ENCODE peak calls at places on chromosomes 16 and 17, in five cellular contexts. M, U, V, T and I are unnamed samples.

GRCh38 chr17:27646232-27646631 is 15.2 kb downstream of the LGALS9 start:
- DNase-seq in M (no peak), U (no peak), V (no peak), T (no peak), I (no peak)

GRCh38 chr17:80545499-80545826 is 825 bp downstream of the RPTOR start:
- DNase-seq in M (peak; percentile 23), U (no peak), V (no peak), T (no peak), I (no peak)

GRCh38 chr16:87422106-87422505 is 30.0 kb downstream of the MAP1LC3B start:
- DNase-seq in M (no peak), U (no peak), V (no peak), T (no peak), I (no peak)

GRCh38 chr17:77821114-77821513 is 137.4 kb upstream of the TNRC6C start:
- DNase-seq in M (no peak), U (no peak), V (peak; percentile 37), T (no peak), I (no peak)

GRCh38 chr17:81025065-81025751 is 9.7 kb upstream of the BAIAP2 start:
- DNase-seq in M (no peak), U (no peak), V (no peak), T (no peak), I (no peak)

GRCh38 chr17:7886227-7887037 is 2.2 kb upstream of the CHD3 start:
- DNase-seq in M (peak; percentile 28), U (peak; percentile 23), V (peak; percentile 26), T (peak; percentile 30), I (peak; percentile 15)

GRCh38 chr16:49826515-49826914 is 29.4 kb downstream of the ZNF423 start:
- DNase-seq in M (no peak), U (no peak), V (no peak), T (no peak), I (no peak)

GRCh38 chr17:40017422-40018080 is 2.3 kb downstream of the CSF3 start:
- DNase-seq in M (no peak), U (no peak), V (no peak), T (peak; percentile 18), I (no peak)

GRCh38 chr17:80036715-80037477 is 454 bp downstream of the CCDC40 start:
- DNase-seq in M (peak; percentile 46), U (no peak), V (peak; percentile 50), T (peak; percentile 24), I (peak; percentile 34)

GRCh38 chr17:8921147-8921546 is 44.4 kb downstream of the PIK3R5 start:
- DNase-seq in M (no peak), U (no peak), V (no peak), T (no peak), I (no peak)

GRCh38 chr16:67150833-67151396 is at the start of gene B3GNT9:
- DNase-seq in M (peak; percentile 80), U (peak; percentile 38), V (peak; percentile 76), T (peak; percentile 71), I (peak; percentile 68)

GRCh38 chr16:48231675-48232214 is 12.4 kb upstream of the LONP2 start:
- DNase-seq in M (peak; percentile 63), U (no peak), V (peak; percentile 10), T (peak; percentile 63), I (peak; percentile 38)

GRCh38 chr16:46884513-46885293 is 541 bp downstream of the GPT2 start:
- DNase-seq in M (peak; percentile 11), U (no peak), V (no peak), T (no peak), I (no peak)

GRCh38 chr16:65410801-65411200 is 288.9 kb upstream of the CDH11 start:
- DNase-seq in M (no peak), U (peak; percentile 83), V (no peak), T (no peak), I (peak; percentile 73)

GRCh38 chr16:67438098-67438791 is 7.3 kb downstream of the HSD11B2 start:
- DNase-seq in M (no peak), U (no peak), V (no peak), T (no peak), I (no peak)

GRCh38 chr17:2151634-2152033 is 96.7 kb downstream of the HIC1 start:
- DNase-seq in M (no peak), U (no peak), V (no peak), T (no peak), I (peak; percentile 28)

GRCh38 chr16:27781981-27782880 is 232.3 kb downstream of the KATNIP start:
- DNase-seq in M (no peak), U (no peak), V (no peak), T (no peak), I (no peak)

GRCh38 chr16:54657058-54657708 is 273.5 kb upstream of the IRX5 start:
- DNase-seq in M (peak; percentile 36), U (peak; percentile 97), V (no peak), T (peak; percentile 41), I (peak; percentile 86)

GRCh38 chr17:62995377-62995885 is 29.4 kb downstream of the TANC2 start:
- DNase-seq in M (peak; percentile 68), U (no peak), V (peak; percentile 8), T (peak; percentile 73), I (peak; percentile 56)

GRCh38 chr16:87918866-87919680 is 17.3 kb downstream of the CA5A start:
- DNase-seq in M (no peak), U (no peak), V (peak; percentile 68), T (no peak), I (no peak)

GRCh38 chr17:31538080-31538762 is 146.7 kb downstream of the RAB11FIP4 start:
- DNase-seq in M (no peak), U (no peak), V (no peak), T (no peak), I (no peak)

GRCh38 chr16:50848755-50849514 is 107.0 kb downstream of the CYLD start:
- DNase-seq in M (no peak), U (no peak), V (no peak), T (no peak), I (no peak)

GRCh38 chr17:77822302-77823030 is 136.0 kb upstream of the TNRC6C start:
- DNase-seq in M (peak; percentile 57), U (no peak), V (peak; percentile 56), T (peak; percentile 29), I (no peak)

GRCh38 chr17:75219815-75220214 is 14.3 kb downstream of the NUP85 start:
- DNase-seq in M (no peak), U (no peak), V (no peak), T (no peak), I (no peak)

DNA sequence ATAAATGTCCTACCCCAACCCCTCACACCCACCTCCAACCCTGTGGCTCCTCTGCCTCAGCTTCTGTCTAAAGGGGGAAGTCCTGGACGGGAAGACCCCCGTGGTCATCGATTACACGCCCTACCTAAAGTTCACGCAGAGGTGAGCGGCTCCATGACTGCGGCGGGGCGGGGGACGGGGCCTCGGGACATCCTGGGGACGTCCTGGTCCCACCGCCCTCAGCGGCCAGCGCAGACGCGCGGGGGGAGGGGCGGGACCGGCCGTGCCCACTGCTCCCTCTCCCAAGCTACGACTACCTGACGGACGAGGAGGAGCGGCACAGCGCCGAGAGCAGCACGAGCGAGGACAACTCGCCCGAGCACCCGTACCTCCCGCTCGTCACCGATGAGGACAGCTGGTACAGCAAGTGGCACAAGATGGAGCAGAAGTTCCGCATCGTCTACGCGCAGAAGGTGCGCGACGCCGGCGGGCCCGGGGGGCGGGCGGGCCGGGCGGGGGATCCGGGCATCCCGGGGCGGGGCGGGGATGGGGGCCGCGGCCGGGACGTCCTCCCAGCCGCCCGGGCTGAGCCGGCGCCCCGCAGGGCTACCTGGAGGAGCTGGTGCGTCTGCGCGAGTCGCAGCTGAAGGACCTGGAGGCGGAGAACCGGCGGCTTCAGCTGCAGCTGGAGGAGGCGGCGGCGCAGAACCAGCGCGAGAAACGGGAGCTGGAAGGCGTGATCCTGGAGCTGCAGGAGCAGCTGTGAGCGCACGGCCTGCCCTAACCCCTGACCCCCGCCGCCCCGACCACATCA is 6.7 kb downstream of the RUNDC3A start:
- DNase-seq in M (peak; percentile 32), U (peak; percentile 39), V (no peak), T (peak; percentile 31), I (no peak)
- H3K4me3 ChIP-seq in M (peak overlapping the region; percentile 29), U (peak overlapping the region; percentile 34), V (peak overlapping the region; percentile 30), T (peak overlapping the region; percentile 27), I (no peak overlapping the region)

GRCh38 chr16:11978080-11978479 is 1.5 kb downstream of the SNX29 start:
- DNase-seq in M (no peak), U (no peak), V (no peak), T (no peak), I (no peak)

GRCh38 chr16:11976850-11977205 is 294 bp downstream of the SNX29 start:
- DNase-seq in M (no peak), U (no peak), V (peak; percentile 13), T (no peak), I (no peak)

GRCh38 chr16:11980167-11980844 is 3.8 kb downstream of the SNX29 start:
- DNase-seq in M (no peak), U (no peak), V (no peak), T (no peak), I (no peak)

GRCh38 chr16:11973065-11973464 is 3.5 kb upstream of the SNX29 start:
- DNase-seq in M (no peak), U (peak; percentile 35), V (no peak), T (no peak), I (no peak)

GRCh38 chr16:11977206-11978041 is 890 bp downstream of the SNX29 start:
- DNase-seq in M (peak; percentile 81), U (peak; percentile 70), V (peak; percentile 23), T (peak; percentile 72), I (peak; percentile 53)
- TF ChIP-seq CTCF in M (no peak), U (no peak), V (no peak), T (no peak), I (no peak)

GRCh38 chr17:78920528-78920927 is 4.7 kb downstream of the TIMP2 start:
- DNase-seq in M (no peak), U (no peak), V (no peak), T (no peak), I (no peak)

GRCh38 chr17:78923660-78924453 is 1.3 kb downstream of the TIMP2 start:
- DNase-seq in M (no peak), U (peak; percentile 57), V (peak; percentile 47), T (no peak), I (no peak)

GRCh38 chr17:78922876-78923498 is 2.2 kb downstream of the TIMP2 start:
- DNase-seq in M (no peak), U (no peak), V (no peak), T (no peak), I (no peak)

GRCh38 chr17:78919816-78920516 is 5.2 kb downstream of the TIMP2 start:
- DNase-seq in M (no peak), U (no peak), V (no peak), T (no peak), I (no peak)

GRCh38 chr17:78921437-78921971 is 3.7 kb downstream of the TIMP2 start:
- DNase-seq in M (peak; percentile 44), U (no peak), V (peak; percentile 47), T (no peak), I (no peak)
- H3K4me3 ChIP-seq in M (no peak overlapping the region), U (no peak overlapping the region), V (no peak overlapping the region), T (peak overlapping the region; percentile 19), I (no peak overlapping the region)

DNA sequence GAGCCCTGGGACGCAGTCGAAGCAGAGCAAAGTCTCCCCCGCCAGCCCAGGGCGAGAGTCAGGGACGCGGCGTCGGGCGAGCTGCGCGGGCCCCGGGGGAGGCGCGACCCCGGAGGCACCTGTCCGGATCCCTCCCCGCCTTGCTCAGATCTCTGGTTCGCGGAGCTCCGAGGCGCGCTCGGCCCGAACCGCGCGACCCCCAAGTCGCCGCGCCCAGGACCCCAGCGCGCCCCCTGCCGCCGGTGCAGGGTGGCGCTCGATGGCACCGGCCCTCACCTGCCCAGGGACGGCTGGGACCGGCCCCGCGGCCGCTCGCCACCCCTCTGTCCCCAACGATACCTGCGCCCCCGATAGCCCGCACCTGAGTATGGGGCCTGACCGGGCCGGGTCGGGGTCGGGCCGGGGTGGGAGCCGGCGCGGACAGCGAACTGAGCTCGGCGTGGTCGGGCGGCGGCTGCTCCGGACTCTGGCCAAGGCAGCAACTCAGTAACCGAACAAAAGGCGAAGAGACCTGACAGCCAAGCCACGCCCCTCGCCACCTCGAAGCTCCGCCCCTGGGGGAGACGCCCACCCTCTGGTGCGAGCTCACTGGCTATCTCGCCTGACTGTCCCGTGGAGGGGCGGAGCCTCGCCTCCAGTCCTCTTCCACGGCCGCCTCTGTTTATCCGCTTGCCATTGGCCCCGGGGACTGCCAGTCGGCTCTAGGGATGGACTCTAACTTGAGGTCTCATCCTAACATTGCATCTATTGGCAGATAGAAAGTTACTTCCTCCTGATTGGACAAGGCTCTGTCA is at the start of gene JUP:
- DNase-seq in M (peak; percentile 100), U (no peak), V (peak; percentile 100), T (peak; percentile 99), I (peak; percentile 100)
- TF ChIP-seq CTCF in M (no peak), U (peak; percentile 51), V (peak; percentile 78), T (no peak), I (peak; percentile 33)